ENCODE peak calls at places on chromosomes 11 and 22, in seven cellular contexts. K is NCI-H2081; C is sciatic nerve; E is neuronal stem cell; V is AG20443; D is left ventricle myocardium inferior; S is activated CD4-positive, alpha-beta T cell treated with anti-CD3 and anti-CD28 coated beads for 24 hours. W is an unnamed sample.

GRCh38 chr11:19345848-19346681 is 105.3 kb upstream of the E2F8 start:
- DNase-seq in K (no peak), C (no peak), E (peak), V (peak), D (peak), S (no peak), W (peak)

GRCh38 chr11:74754507-74755255 is 6.0 kb downstream of the RNF169 start:
- DNase-seq in K (no peak), C (no peak), E (no peak), V (peak), D (no peak), S (no peak), W (no peak)

GRCh38 chr11:27390318-27390958 is 27.4 kb upstream of the CCDC34 start:
- DNase-seq in K (no peak), C (no peak), E (no peak), V (no peak), D (no peak), S (no peak), W (no peak)

GRCh38 chr11:129215506-129216245 is 23.6 kb upstream of the ARHGAP32 start:
- DNase-seq in K (no peak), C (no peak), E (peak), V (no peak), D (no peak), S (no peak), W (no peak)

GRCh38 chr11:12222099-12222751 is 111.8 kb downstream of the MICAL2 start:
- DNase-seq in K (no peak), C (no peak), E (no peak), V (peak), D (peak), S (no peak), W (no peak)

GRCh38 chr11:6705905-6706535 is 22.9 kb upstream of the MRPL17 start:
- DNase-seq in K (peak), C (peak), E (peak), V (peak), D (no peak), S (no peak), W (peak)

GRCh38 chr22:26431151-26431995 is 2.3 kb downstream of the ASPHD2 start:
- DNase-seq in K (no peak), C (no peak), E (no peak), V (no peak), D (no peak), S (no peak), W (no peak)

GRCh38 chr11:61922539-61922938 is 5.2 kb upstream of the RAB3IL1 start:
- DNase-seq in K (no peak), C (peak), E (no peak), V (peak), D (peak), S (no peak), W (no peak)

GRCh38 chr22:40829131-40829530 is 10.0 kb upstream of the SLC25A17 start:
- DNase-seq in K (no peak), C (no peak), E (no peak), V (no peak), D (no peak), S (no peak), W (no peak)

GRCh38 chr11:21174781-21175180 is 505.4 kb downstream of the NELL1 start:
- DNase-seq in K (no peak), C (no peak), E (no peak), V (no peak), D (no peak), S (no peak), W (no peak)

GRCh38 chr11:48141475-48142100 is 75.0 kb upstream of the OR4B1 start:
- DNase-seq in K (no peak), C (no peak), E (no peak), V (peak), D (peak), S (no peak), W (no peak)

GRCh38 chr11:77487790-77488189 is 13.9 kb upstream of the PAK1 start:
- DNase-seq in K (no peak), C (no peak), E (no peak), V (no peak), D (no peak), S (no peak), W (no peak)